ENCODE peak calls at places on chromosome 14, in four cellular contexts. W is CD8-positive, alpha-beta T cell; A is breast epithelium; O is thyroid gland. S is an unnamed sample. For H3K4me1 and H3K36me3, the result is how much of the 10 kb centered on the place peaks cover.

GRCh38 chr14:91202234-91202974 is 42.1 kb downstream of the GPR68 start:
- DNase-seq in W (no peak), A (no peak), O (peak), S (no peak)

GRCh38 chr14:33781267-33781666 is 169.6 kb downstream of the EGLN3 start:
- DNase-seq in W (no peak), A (no peak), O (no peak), S (no peak)

GRCh38 chr14:21090194-21090939 is 8.1 kb downstream of the ZNF219 start:
- DNase-seq in W (no peak), A (no peak), O (no peak), S (peak)

GRCh38 chr14:53519137-53519536 is 366.0 kb upstream of the DDHD1 start:
- DNase-seq in W (no peak), A (no peak), O (no peak), S (no peak)

GRCh38 chr14:28294834-28295440 is 471.6 kb upstream of the FOXG1 start:
- DNase-seq in W (no peak), A (no peak), O (no peak), S (no peak)

GRCh38 chr14:72060460-72060859 is 128.2 kb downstream of the RGS6 start:
- DNase-seq in W (no peak), A (no peak), O (no peak), S (no peak)

GRCh38 chr14:95196826-95197497 is 39.6 kb upstream of the DICER1 start:
- DNase-seq in W (no peak), A (no peak), O (no peak), S (no peak)

GRCh38 chr14:90295870-90296516 is 35.7 kb downstream of the NRDE2 start:
- DNase-seq in W (no peak), A (no peak), O (no peak), S (no peak)

GRCh38 chr14:100641274-100641860 is 54.1 kb upstream of the BEGAIN start:
- DNase-seq in W (no peak), A (no peak), O (no peak), S (peak)
- H3K4me1 ChIP-seq in W (half or more), A (under half), O (under half), S (under half)

DNA sequence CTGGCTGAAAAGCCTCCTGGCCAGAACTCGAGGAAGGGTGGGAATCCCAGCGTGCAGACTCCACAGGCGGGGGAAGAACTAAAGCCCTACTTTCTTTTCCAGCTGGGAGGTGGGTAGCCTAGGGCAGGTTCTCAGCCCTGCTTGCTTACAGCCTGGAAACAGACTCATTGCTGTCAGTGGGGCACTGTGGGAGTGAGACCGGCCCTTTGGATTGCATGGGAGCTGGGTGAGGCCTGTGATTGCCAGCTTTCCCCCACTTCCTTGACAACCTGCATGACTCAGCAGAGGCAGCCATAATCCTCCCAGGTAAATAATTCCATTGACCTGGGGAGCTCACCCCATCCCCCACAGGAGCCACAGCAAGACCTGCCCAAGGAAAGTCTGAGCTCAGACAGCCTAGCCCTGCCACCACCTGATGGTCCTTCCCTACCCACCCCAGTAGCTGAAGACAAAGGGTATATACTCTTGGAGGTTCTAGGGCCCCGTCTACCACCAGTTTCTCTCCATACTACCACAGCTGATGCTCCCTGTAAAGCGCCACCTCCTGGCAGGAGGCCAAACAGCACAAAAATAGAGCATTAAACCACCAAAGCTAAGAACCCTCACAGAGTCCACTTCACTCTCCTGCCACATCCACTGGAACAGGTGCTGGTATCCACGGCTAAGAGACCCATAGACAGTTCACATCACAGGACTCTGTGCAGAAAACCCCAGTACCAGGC is 294.1 kb downstream of the SEC23A start:
- DNase-seq in W (no peak), A (no peak), O (no peak), S (no peak)
- TF ChIP-seq CTCF in W (no peak), A (no peak), O (no peak), S (peak)

GRCh38 chr14:85731198-85731597 is 201.3 kb downstream of the FLRT2 start:
- DNase-seq in W (no peak), A (no peak), O (no peak), S (no peak)
- H3K36me3 ChIP-seq in W (under half), A (under half), O (under half), S (under half)

GRCh38 chr14:96253140-96253539 is 2.9 kb upstream of the BDKRB1 start:
- DNase-seq in W (no peak), A (no peak), O (no peak), S (no peak)
- H3K4me1 ChIP-seq in W (under half), A (under half), O (under half), S (under half)

DNA sequence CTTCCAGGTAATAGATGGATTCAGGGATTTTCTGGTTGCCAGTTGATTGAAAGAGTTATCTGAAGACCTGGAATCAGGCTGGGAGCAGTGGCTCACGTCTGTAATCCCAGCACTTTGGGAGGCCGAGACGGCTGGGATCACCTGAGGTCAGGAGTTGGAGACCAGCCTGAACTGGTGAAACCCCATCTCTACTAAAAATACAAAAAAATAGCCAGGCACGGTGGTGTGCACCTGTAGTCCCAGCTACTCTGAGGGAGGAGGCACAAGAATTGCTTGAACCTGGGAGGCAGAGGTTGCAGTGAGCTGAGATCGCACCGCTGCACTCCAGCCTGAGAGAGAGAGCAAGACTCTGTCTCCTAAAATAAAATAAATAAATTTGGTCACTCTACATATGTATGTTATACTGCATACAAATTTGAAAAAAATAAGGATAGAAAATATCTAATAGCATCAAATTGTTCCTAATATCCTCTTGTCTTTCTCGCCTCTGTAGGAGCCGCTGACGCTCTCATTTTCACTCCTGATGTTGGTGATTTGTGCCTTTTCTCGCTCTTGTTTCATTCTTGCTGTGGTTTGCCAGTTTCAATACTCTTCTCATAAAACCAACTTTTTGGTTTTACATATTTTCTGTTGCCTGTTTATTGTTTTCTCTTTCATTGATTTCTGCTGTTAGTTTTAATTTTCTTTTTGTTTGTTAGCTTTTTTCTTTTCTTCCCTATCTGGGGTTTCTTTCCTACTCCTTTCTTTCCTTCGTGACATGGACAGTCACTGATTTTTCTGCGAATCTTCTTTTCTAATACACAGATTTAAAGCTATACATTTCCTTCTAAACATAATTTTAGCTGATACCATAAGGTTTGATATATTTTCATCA is 23.8 kb upstream of the PLD4 start:
- DNase-seq in W (no peak), A (no peak), O (no peak), S (no peak)
- TF ChIP-seq CTCF in W (no peak), A (no peak), O (no peak), S (no peak)

DNA sequence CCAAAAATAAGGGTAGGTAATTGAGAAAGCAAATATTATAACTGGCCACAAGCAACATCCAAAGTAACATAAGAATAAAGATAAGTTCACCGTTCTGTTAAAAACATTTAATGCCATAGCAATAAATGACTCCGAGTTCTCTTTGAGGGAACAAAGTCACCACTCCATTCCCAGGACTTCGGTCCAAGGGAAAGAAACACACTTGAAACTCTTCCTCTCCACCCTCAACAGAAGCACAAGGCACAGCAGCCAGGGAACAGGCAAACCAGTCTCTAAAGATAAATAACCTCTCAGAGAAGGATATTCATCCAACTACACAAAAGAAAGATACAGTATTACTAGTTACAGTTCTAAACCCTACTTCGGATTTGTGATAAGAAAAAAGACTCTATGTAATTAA is 2.5 kb downstream of the SETD3 start:
- DNase-seq in W (no peak), A (no peak), O (no peak), S (no peak)
- H3K36me3 ChIP-seq in W (under half), A (under half), O (under half), S (under half)

GRCh38 chr14:100715332-100715731 is 11.4 kb upstream of the DLK1 start:
- DNase-seq in W (no peak), A (no peak), O (no peak), S (no peak)
- H3K4me1 ChIP-seq in W (under half), A (under half), O (under half), S (under half)

S was measured in BE2C.